ENCODE peak calls at places on chromosomes 12 and 14, in four cellular contexts. I is LoVo, P is occipital lobe, W is spleen. X is an unnamed sample.

GRCh38 chr12:72729451-72730010 is 457.4 kb downstream of the TRHDE start:
- DNase-seq in W (no peak), I (no peak), P (no peak), X (no peak)

GRCh38 chr14:67602071-67602470 is 2.0 kb upstream of the PIGH start:
- DNase-seq in W (no peak), I (no peak), P (no peak), X (no peak)

GRCh38 chr14:99737451-99737951 is 53.4 kb downstream of the CYP46A1 start:
- DNase-seq in W (no peak), I (no peak), P (no peak), X (no peak)

GRCh38 chr12:65962921-65963883 is 138.9 kb downstream of the HMGA2 start:
- DNase-seq in P (no peak), I (no peak), W (no peak), X (no peak)

GRCh38 chr14:36975834-36976233 is 196.6 kb downstream of the SLC25A21 start:
- DNase-seq in I (no peak), W (no peak), P (no peak), X (no peak)

GRCh38 chr14:99155173-99155777 is 116.7 kb downstream of the BCL11B start:
- DNase-seq in I (no peak), W (no peak), P (no peak), X (no peak)

GRCh38 chr14:31018057-31018645 is 7.3 kb upstream of the AP4S1 start:
- DNase-seq in I (no peak), W (no peak), P (no peak), X (no peak)

GRCh38 chr12:85358715-85359114 is 78.7 kb downstream of the ALX1 start:
- DNase-seq in I (no peak), W (no peak), P (no peak), X (no peak)

GRCh38 chr14:81927069-81927468 is 393.4 kb upstream of the SEL1L start:
- DNase-seq in W (no peak), P (no peak), I (no peak), X (no peak)

GRCh38 chr12:81759215-81759991 is at the start of gene PPFIA2:
- DNase-seq in P (peak; percentile 74), I (no peak), W (peak; percentile 58), X (peak; percentile 78)

GRCh38 chr14:37970696-37971095 is 237.0 kb upstream of the SSTR1 start:
- DNase-seq in I (no peak), W (no peak), P (no peak), X (no peak)

GRCh38 chr12:131912526-131913274 is 16.4 kb upstream of the PUS1 start:
- DNase-seq in I (no peak), P (peak; percentile 41), W (no peak), X (peak; percentile 96)

GRCh38 chr12:109573029-109573913 is at the start of the genes MMAB and MVK:
- DNase-seq in W (peak; percentile 98), P (peak; percentile 99), I (peak; percentile 100), X (peak; percentile 99)

X was measured in posterior vena cava.